ENCODE peak calls at places on chromosomes 3 and 15, in four cellular contexts. One of them, this sample, is unnamed.

GRCh38 chr3:48402281-48402732 is 27.6 kb downstream of the PLXNB1 start:
- DNase-seq in K562: peak
- DNase-seq in HepG2: no peak
- DNase-seq in GM12878: no peak
- DNase-seq in this sample: no peak

GRCh38 chr3:14455571-14456317 is 53.3 kb downstream of the SLC6A6 start:
- DNase-seq in K562: no peak
- DNase-seq in HepG2: no peak
- DNase-seq in GM12878: no peak
- DNase-seq in this sample: no peak

GRCh38 chr15:59668571-59668970 is 11.3 kb upstream of the GTF2A2 start:
- DNase-seq in K562: no peak
- DNase-seq in HepG2: no peak
- DNase-seq in GM12878: no peak
- DNase-seq in this sample: no peak

GRCh38 chr3:195195321-195196209 is 75.4 kb downstream of the XXYLT1 start:
- DNase-seq in K562: no peak
- DNase-seq in HepG2: no peak
- DNase-seq in GM12878: no peak
- DNase-seq in this sample: no peak

GRCh38 chr15:43518073-43518761 is 809 bp downstream of the MAP1A start:
- DNase-seq in K562: peak
- DNase-seq in HepG2: no peak
- DNase-seq in GM12878: no peak
- DNase-seq in this sample: no peak

GRCh38 chr15:50881121-50882048 is 27.1 kb upstream of the AP4E1 start:
- DNase-seq in K562: no peak
- DNase-seq in HepG2: peak
- DNase-seq in GM12878: peak
- DNase-seq in this sample: no peak

GRCh38 chr3:107367353-107367752 is 9.9 kb upstream of the CCDC54 start:
- DNase-seq in K562: peak
- DNase-seq in HepG2: no peak
- DNase-seq in GM12878: no peak
- DNase-seq in this sample: no peak

GRCh38 chr15:25501828-25502446 is 63.1 kb upstream of the UBE3A start:
- DNase-seq in K562: no peak
- DNase-seq in HepG2: peak
- DNase-seq in GM12878: no peak
- DNase-seq in this sample: no peak

GRCh38 chr15:96412045-96412918 is 81.8 kb downstream of the NR2F2 start:
- DNase-seq in K562: no peak
- DNase-seq in HepG2: no peak
- DNase-seq in GM12878: no peak
- DNase-seq in this sample: no peak

GRCh38 chr15:100780208-100780800 is 99.3 kb upstream of the ALDH1A3 start:
- DNase-seq in K562: no peak
- DNase-seq in HepG2: no peak
- DNase-seq in GM12878: no peak
- DNase-seq in this sample: no peak

GRCh38 chr15:76330281-76330680 is 6.3 kb upstream of the ISL2 start:
- DNase-seq in K562: no peak
- DNase-seq in HepG2: peak
- DNase-seq in GM12878: no peak
- DNase-seq in this sample: peak

DNA sequence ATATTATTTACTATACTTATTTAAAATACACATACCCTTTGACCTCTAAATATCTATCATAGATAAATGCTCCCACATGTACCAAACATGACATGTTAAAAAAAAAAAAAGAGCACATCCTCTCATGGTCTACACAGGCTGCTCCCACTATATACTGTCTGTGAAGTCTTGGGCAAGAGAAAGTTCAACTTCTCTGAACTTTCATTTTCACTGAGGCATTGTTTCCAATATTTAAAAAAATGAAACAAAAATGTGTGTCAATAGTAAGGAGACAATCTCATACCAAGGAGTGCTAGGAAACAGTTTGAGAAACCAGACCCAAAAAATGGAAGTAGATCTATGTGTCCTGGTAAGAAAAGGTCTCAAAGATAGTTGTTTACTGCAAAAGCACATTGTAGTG is 29.3 kb downstream of the SLC4A7 start:
- DNase-seq in K562: no peak
- DNase-seq in HepG2: peak
- DNase-seq in GM12878: no peak
- DNase-seq in this sample: no peak
- TF ChIP-seq SP1 in K562: no peak
- TF ChIP-seq SP1 in HepG2: no peak
- TF ChIP-seq SP1 in GM12878: no peak
- TF ChIP-seq SP1 in this sample: no peak

GRCh38 chr3:10286596-10287295 is 6.0 kb downstream of the GHRL start:
- DNase-seq in K562: no peak
- DNase-seq in HepG2: peak
- DNase-seq in GM12878: no peak
- DNase-seq in this sample: no peak
- TF ChIP-seq FOXM1 in K562: no peak
- TF ChIP-seq FOXM1 in HepG2: no peak
- TF ChIP-seq FOXM1 in GM12878: no peak
- TF ChIP-seq FOXM1 in this sample: no peak

GRCh38 chr3:67981077-67981476 is 326.7 kb upstream of the SUCLG2 start:
- DNase-seq in K562: no peak
- DNase-seq in HepG2: no peak
- DNase-seq in GM12878: no peak
- DNase-seq in this sample: no peak

GRCh38 chr3:67977762-67978161 is 323.4 kb upstream of the SUCLG2 start:
- DNase-seq in K562: no peak
- DNase-seq in HepG2: no peak
- DNase-seq in GM12878: no peak
- DNase-seq in this sample: no peak

GRCh38 chr3:67979342-67979741 is 324.9 kb upstream of the SUCLG2 start:
- DNase-seq in K562: no peak
- DNase-seq in HepG2: no peak
- DNase-seq in GM12878: no peak
- DNase-seq in this sample: no peak

DNA sequence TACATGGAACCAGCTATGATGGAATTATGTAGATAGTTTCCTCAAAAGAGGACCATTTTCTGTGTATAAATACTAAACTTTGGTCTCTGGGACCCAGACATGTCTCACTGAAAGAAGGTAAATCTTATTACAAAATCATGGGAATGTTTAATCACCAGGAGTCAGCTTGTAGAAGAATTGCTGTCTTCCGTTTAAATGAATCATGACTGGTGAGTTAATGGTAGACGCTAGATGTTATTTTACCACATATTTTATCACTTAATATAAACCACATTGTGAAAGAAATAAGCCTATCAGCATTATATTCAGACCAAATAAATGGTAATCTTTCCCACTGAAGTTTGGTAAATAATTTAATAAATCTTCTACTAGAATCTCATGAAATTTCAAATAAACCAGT is 322.3 kb upstream of the SUCLG2 start:
- DNase-seq in K562: no peak
- DNase-seq in HepG2: no peak
- DNase-seq in GM12878: no peak
- DNase-seq in this sample: no peak
- TF ChIP-seq TARDBP in K562: no peak
- TF ChIP-seq TARDBP in HepG2: no peak
- TF ChIP-seq TARDBP in GM12878: no peak
- TF ChIP-seq TARDBP in this sample: no peak

DNA sequence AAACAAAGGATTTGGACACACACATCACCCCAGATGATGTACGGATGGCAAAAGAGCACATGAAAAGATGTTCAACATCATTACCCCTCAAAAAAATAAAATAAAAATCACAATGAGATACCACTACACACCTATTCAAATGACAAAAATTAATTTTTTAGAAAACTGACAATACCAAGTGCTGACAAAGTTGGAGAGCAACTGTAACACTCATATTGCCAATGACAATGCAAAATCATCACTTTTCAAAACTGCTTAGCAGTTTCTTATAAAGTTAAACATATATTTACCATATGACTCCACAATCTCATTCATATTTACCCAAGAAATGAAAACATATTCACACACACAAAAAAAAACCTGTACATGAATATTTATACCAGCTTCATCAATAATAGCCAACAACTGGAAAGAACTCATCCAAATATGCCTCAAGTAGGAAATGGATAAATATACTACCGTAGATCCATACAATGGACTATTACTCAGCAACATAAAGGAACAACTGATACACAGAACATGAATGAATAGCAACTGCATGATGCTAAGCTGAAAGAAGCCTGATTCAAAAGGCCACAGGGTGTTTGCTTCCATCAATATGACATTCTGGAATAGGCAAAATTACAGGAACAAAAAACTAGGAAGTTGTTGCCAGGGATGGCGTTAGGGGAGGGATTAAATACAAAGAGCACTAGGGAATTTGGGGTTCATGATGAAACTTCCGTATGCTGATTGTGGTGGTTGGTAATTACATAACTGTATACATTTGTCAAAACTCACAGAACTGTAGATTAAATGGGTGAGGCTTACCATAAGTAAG is 1.3 kb downstream of the FSIP1 start:
- DNase-seq in K562: no peak
- DNase-seq in HepG2: no peak
- DNase-seq in GM12878: no peak
- DNase-seq in this sample: no peak
- TF ChIP-seq SP1 in K562: no peak
- TF ChIP-seq SP1 in HepG2: no peak
- TF ChIP-seq SP1 in GM12878: no peak
- TF ChIP-seq SP1 in this sample: no peak

GRCh38 chr3:46615976-46616375 is 3.7 kb downstream of the FAM240A start:
- DNase-seq in K562: no peak
- DNase-seq in HepG2: no peak
- DNase-seq in GM12878: no peak
- DNase-seq in this sample: no peak

GRCh38 chr3:46624976-46625490 is 12.7 kb downstream of the FAM240A start:
- DNase-seq in K562: no peak
- DNase-seq in HepG2: no peak
- DNase-seq in GM12878: no peak
- DNase-seq in this sample: no peak

GRCh38 chr3:46617941-46618340 is 5.6 kb downstream of the FAM240A start:
- DNase-seq in K562: no peak
- DNase-seq in HepG2: no peak
- DNase-seq in GM12878: no peak
- DNase-seq in this sample: no peak

GRCh38 chr3:46624533-46624932 is 12.2 kb downstream of the FAM240A start:
- DNase-seq in K562: no peak
- DNase-seq in HepG2: no peak
- DNase-seq in GM12878: no peak
- DNase-seq in this sample: no peak

GRCh38 chr3:46619845-46620778 is 7.8 kb downstream of the FAM240A start:
- DNase-seq in K562: no peak
- DNase-seq in HepG2: no peak
- DNase-seq in GM12878: no peak
- DNase-seq in this sample: no peak
- TF ChIP-seq FOXM1 in K562: no peak
- TF ChIP-seq FOXM1 in HepG2: no peak
- TF ChIP-seq FOXM1 in GM12878: no peak
- TF ChIP-seq FOXM1 in this sample: no peak

This sample was measured in HEK293T.